ENCODE peak calls at places on chromosomes 12 and 14, in nine cellular contexts. A is uterus, Q is PC-3, Y is heart right ventricle, S is pancreas, R is MM.1S, O is IMR-90, G is neural progenitor cell, P is thyroid gland. I is an unnamed sample.

GRCh38 chr12:3302406-3303041 is 188.5 kb upstream of the PRMT8 start:
- DNase-seq in A (no peak), Q (no peak), Y (no peak), S (no peak), R (no peak), O (no peak), G (no peak), P (no peak), I (no peak)

GRCh38 chr12:2557589-2557988 is 237.2 kb upstream of the FKBP4 start:
- DNase-seq in A (no peak), Q (no peak), Y (no peak), S (no peak), R (no peak), O (no peak), G (peak; percentile 32), P (no peak), I (no peak)

GRCh38 chr12:56034586-56035332 is 7.0 kb upstream of the RPS26 start:
- DNase-seq in A (no peak), Q (no peak), Y (no peak), S (no peak), R (no peak), O (no peak), G (no peak), P (no peak), I (no peak)

GRCh38 chr14:69559581-69560011 is 15.1 kb downstream of the CCDC177 start:
- DNase-seq in A (no peak), Q (no peak), Y (no peak), S (no peak), R (no peak), O (no peak), G (peak; percentile 23), P (no peak), I (no peak)

GRCh38 chr14:98803196-98803595 is 468.8 kb downstream of the BCL11B start:
- DNase-seq in A (no peak), Q (no peak), Y (no peak), S (no peak), R (no peak), O (no peak), G (no peak), P (no peak), I (no peak)

GRCh38 chr12:109731231-109731731 is 17.7 kb downstream of the FAM222A start:
- DNase-seq in A (peak; percentile 6), Q (no peak), Y (no peak), S (no peak), R (no peak), O (no peak), G (no peak), P (no peak), I (no peak)

GRCh38 chr14:102504951-102505600 is 4.5 kb downstream of the ANKRD9 start:
- DNase-seq in A (no peak), Q (no peak), Y (no peak), S (no peak), R (no peak), O (no peak), G (no peak), P (no peak), I (no peak)

GRCh38 chr12:68958337-68958736 is 25.4 kb upstream of the CPM start:
- DNase-seq in A (no peak), Q (no peak), Y (no peak), S (no peak), R (no peak), O (no peak), G (no peak), P (no peak), I (no peak)

GRCh38 chr12:124532331-124532750 is 35.1 kb downstream of the NCOR2 start:
- DNase-seq in A (no peak), Q (no peak), Y (no peak), S (no peak), R (no peak), O (no peak), G (peak; percentile 56), P (no peak), I (no peak)

GRCh38 chr12:85489194-85489593 is 209.2 kb downstream of the ALX1 start:
- DNase-seq in A (no peak), Q (peak; percentile 46), Y (no peak), S (no peak), R (no peak), O (no peak), G (no peak), P (no peak), I (no peak)

GRCh38 chr14:85534435-85534834 is 4.5 kb downstream of the FLRT2 start:
- DNase-seq in A (no peak), Q (no peak), Y (no peak), S (peak; percentile 32), R (no peak), O (peak; percentile 24), G (peak; percentile 62), P (peak; percentile 30), I (no peak)

GRCh38 chr14:103724116-103724515 is 8.5 kb downstream of the ZFYVE21 start:
- DNase-seq in A (peak; percentile 63), Q (no peak), Y (peak; percentile 69), S (peak; percentile 83), R (no peak), O (peak; percentile 36), G (no peak), P (no peak), I (no peak)

GRCh38 chr14:68684466-68685418 is 108.1 kb downstream of the ZFP36L1 start:
- DNase-seq in A (no peak), Q (no peak), Y (no peak), S (no peak), R (no peak), O (no peak), G (no peak), P (no peak), I (no peak)

GRCh38 chr14:104388011-104388521 is 191.5 kb upstream of the C14orf180 start:
- DNase-seq in A (peak; percentile 6), Q (no peak), Y (no peak), S (no peak), R (no peak), O (no peak), G (no peak), P (no peak), I (no peak)

GRCh38 chr12:15767301-15767700 is 21.9 kb downstream of the EPS8 start:
- DNase-seq in A (no peak), Q (no peak), Y (no peak), S (no peak), R (no peak), O (no peak), G (no peak), P (no peak), I (no peak)
- H3K4me1 ChIP-seq in A (no peaks in the 10 kb centered on the region), Q (peaks cover 10% of the 10 kb centered on the region), Y (no peaks in the 10 kb centered on the region), S (peaks cover 7% of the 10 kb centered on the region), R (no peaks in the 10 kb centered on the region), O (peaks cover 5% of the 10 kb centered on the region), G (peaks cover 7% of the 10 kb centered on the region), P (peaks cover 20% of the 10 kb centered on the region), I (no peaks in the 10 kb centered on the region)

GRCh38 chr12:132926417-132926833 is 29.7 kb downstream of the ZNF605 start:
- DNase-seq in A (no peak), Q (no peak), Y (no peak), S (no peak), R (no peak), O (no peak), G (no peak), P (no peak), I (no peak)

GRCh38 chr12:132924356-132924755 is 31.8 kb downstream of the ZNF605 start:
- DNase-seq in A (no peak), Q (no peak), Y (no peak), S (no peak), R (no peak), O (no peak), G (no peak), P (no peak), I (no peak)

GRCh38 chr12:132922676-132923075 is 33.4 kb downstream of the ZNF605 start:
- DNase-seq in A (no peak), Q (no peak), Y (no peak), S (no peak), R (no peak), O (no peak), G (no peak), P (no peak), I (no peak)

GRCh38 chr12:132923356-132923909 is 32.7 kb downstream of the ZNF605 start:
- DNase-seq in A (no peak), Q (no peak), Y (no peak), S (no peak), R (no peak), O (no peak), G (no peak), P (no peak), I (no peak)

DNA sequence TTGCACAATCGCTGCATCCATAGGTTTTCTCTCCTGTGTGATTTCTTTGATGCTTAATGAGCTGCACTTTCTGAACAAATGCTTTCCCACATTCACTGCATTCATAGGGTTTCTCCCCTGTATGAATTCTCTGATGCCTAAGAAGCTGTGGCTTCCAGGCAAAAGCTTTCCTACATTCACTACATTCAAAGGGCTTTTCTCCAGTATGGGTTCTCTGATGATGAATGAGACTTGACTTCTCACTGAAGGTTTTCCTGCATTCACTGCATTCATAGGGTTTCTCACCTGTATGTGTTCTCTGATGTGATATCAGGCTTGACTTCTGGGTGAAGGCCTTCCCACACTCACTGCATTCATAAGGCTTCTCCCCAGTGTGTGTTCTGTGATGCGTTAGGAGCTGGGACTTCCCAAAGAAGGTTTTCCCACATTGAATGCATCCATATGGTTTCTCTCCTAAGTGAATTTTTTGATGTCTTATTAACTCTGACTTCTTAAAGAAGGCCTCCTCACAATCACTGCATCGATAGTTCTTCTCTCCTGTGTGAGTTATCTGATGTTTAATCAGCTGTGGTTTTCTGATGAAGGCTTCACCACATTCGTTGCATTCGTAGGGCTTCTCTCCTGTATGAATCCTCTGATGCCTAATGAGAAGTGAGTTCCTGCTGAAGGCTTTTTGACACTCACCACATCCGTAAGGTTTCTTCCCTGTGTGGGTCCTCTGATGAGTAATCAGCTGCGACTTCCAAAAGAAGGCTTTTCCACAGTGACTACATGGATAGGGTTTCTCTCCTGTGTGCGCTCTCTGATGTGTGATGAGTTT is 30.3 kb downstream of the ZNF605 start:
- DNase-seq in A (no peak), Q (no peak), Y (no peak), S (no peak), R (no peak), O (no peak), G (no peak), P (no peak), I (no peak)
- H3K9me3 ChIP-seq in A (peaks cover 72% of the 10 kb centered on the region), Q (peaks cover 87% of the 10 kb centered on the region), Y (peaks cover 98% of the 10 kb centered on the region), S (peaks cover 28% of the 10 kb centered on the region), R (no peaks in the 10 kb centered on the region), O (peaks cover 78% of the 10 kb centered on the region), G (peaks cover 89% of the 10 kb centered on the region), P (peaks cover 23% of the 10 kb centered on the region), I (peaks cover 67% of the 10 kb centered on the region)

GRCh38 chr14:21735639-21736307 is 62.2 kb upstream of the OR4E1 start:
- DNase-seq in A (no peak), Q (no peak), Y (no peak), S (no peak), R (no peak), O (no peak), G (no peak), P (no peak), I (no peak)
- H3K4me3 ChIP-seq in A (no peak overlapping the region), Q (no peak overlapping the region), Y (no peak overlapping the region), S (no peak overlapping the region), R (no peak overlapping the region), O (no peak overlapping the region), G (no peak overlapping the region), P (no peak overlapping the region), I (no peak overlapping the region)

DNA sequence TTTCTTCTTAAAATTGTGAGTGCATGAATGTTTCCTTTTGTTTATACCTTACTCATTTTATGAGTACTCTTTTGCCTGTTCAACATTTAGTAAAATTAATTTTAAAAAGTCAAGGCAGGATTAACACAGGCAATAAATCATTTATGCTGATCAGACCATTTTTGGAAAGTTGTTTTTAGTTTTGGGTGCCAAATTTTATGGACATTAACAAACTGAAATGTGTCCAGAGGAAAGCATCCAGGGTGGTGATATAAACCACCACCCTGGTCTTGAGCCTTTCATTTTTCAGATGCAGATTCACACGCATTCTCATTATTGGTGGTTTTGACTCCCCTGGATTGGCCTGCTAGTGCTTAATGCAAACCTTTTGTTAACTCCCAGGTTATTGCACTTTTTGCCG is 26.3 kb downstream of the RASSF8 start:
- DNase-seq in A (no peak), Q (no peak), Y (no peak), S (no peak), R (no peak), O (no peak), G (no peak), P (no peak), I (no peak)
- H3K4me1 ChIP-seq in A (peaks cover 4% of the 10 kb centered on the region), Q (no peaks in the 10 kb centered on the region), Y (peaks cover 11% of the 10 kb centered on the region), S (peaks cover 22% of the 10 kb centered on the region), R (peaks cover 35% of the 10 kb centered on the region), O (peaks cover 4% of the 10 kb centered on the region), G (peaks cover 51% of the 10 kb centered on the region), P (no peaks in the 10 kb centered on the region), I (no peaks in the 10 kb centered on the region)